ENCODE peak calls at places on chromosomes 13 and 19, in eight cellular contexts. X, T, O, A, F, K, I and L are unnamed samples.
A peak's percentile ranks its signal among the peaks of the same experiment; 100 is the strongest.

GRCh38 chr13:98632971-98633370 is 56.1 kb upstream of the STK24 start:
- DNase-seq in X (no peak), K (no peak), O (no peak), A (no peak), T (no peak), F (no peak), I (no peak), L (no peak)

GRCh38 chr19:35901854-35902661 is at the start of gene HCST:
- DNase-seq in A (no peak), T (no peak), I (no peak), F (no peak), O (no peak), K (no peak), X (no peak), L (no peak)

GRCh38 chr19:10043286-10043927 is 30.1 kb downstream of the RDH8 start:
- DNase-seq in F (peak; percentile 70), T (no peak), K (no peak), O (no peak), X (no peak), A (no peak), I (no peak), L (no peak)

GRCh38 chr13:85278851-85279250 is 520.4 kb downstream of the SLITRK6 start:
- DNase-seq in I (no peak), O (no peak), T (no peak), X (no peak), A (no peak), K (no peak), F (no peak), L (no peak)

GRCh38 chr13:113883921-113884804 is 20.3 kb upstream of the GAS6 start:
- DNase-seq in K (no peak), A (no peak), X (no peak), F (no peak), T (no peak), I (no peak), O (no peak), L (no peak)

GRCh38 chr13:52955505-52955904 is 73.1 kb upstream of the OLFM4 start:
- DNase-seq in O (no peak), K (no peak), A (no peak), T (no peak), X (no peak), I (peak; percentile 76), F (peak; percentile 88), L (no peak)

GRCh38 chr13:31629085-31629785 is 110.1 kb upstream of the RXFP2 start:
- DNase-seq in I (no peak), T (no peak), O (no peak), F (no peak), K (no peak), A (no peak), X (no peak), L (no peak)

GRCh38 chr19:48752511-48753365 is at the start of gene FUT1:
- DNase-seq in T (peak; percentile 92), O (peak; percentile 79), F (peak; percentile 98), X (no peak), K (peak; percentile 83), I (peak; percentile 97), A (peak; percentile 97), L (peak; percentile 83)

GRCh38 chr19:49492573-49493411 is 3.4 kb upstream of the RPS11 start:
- DNase-seq in I (no peak), A (no peak), T (no peak), X (no peak), F (peak; percentile 40), K (no peak), O (no peak), L (no peak)

GRCh38 chr13:112764864-112765561 is 75.2 kb downstream of the ATP11A start:
- DNase-seq in F (no peak), I (peak; percentile 26), O (no peak), T (no peak), K (peak; percentile 30), A (no peak), X (no peak), L (peak; percentile 68)

GRCh38 chr13:43376596-43376995 is 353.2 kb downstream of the DNAJC15 start:
- DNase-seq in T (no peak), F (no peak), O (no peak), I (no peak), K (no peak), A (no peak), X (no peak), L (no peak)

DNA sequence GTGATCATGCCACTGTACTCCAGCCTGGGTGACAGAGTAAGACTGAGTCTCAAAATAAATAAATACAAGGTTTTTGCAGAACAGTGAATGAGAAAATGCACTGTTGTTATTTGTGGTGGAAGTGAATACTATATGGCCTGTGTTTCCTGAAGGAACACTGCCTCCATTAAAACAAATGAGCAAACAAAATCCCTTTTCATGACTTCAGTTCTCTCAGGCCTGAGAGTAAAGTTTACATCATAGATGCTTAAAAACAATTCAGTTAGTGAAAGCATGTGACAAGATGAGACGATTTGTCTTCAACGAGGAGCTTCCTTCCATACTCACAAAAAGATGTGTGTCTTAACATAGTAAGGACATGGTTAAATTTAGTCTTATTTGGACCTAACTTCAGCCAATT is 14.4 kb downstream of the SPINT2 start:
- DNase-seq in O (no peak), F (no peak), I (no peak), K (no peak), X (no peak), A (no peak), T (no peak), L (no peak)
- H3K4me1 ChIP-seq in O (peaks cover 12% of the 10 kb centered on the region), F (no peaks in the 10 kb centered on the region), I (no peaks in the 10 kb centered on the region), K (no peaks in the 10 kb centered on the region), X (peaks cover 15% of the 10 kb centered on the region), A (peaks cover 79% of the 10 kb centered on the region), T (peaks cover 22% of the 10 kb centered on the region), L (peaks cover 26% of the 10 kb centered on the region)

GRCh38 chr13:29621401-29621800 is 25.9 kb upstream of the SLC7A1 start:
- DNase-seq in T (no peak), A (no peak), F (no peak), X (no peak), K (no peak), I (no peak), O (no peak), L (no peak)
- H3K27ac ChIP-seq in T (no peak overlapping the region), A (no peak overlapping the region), F (no peak overlapping the region), X (no peak overlapping the region), K (no peak overlapping the region), I (no peak overlapping the region), O (no peak overlapping the region), L (no peak overlapping the region)

DNA sequence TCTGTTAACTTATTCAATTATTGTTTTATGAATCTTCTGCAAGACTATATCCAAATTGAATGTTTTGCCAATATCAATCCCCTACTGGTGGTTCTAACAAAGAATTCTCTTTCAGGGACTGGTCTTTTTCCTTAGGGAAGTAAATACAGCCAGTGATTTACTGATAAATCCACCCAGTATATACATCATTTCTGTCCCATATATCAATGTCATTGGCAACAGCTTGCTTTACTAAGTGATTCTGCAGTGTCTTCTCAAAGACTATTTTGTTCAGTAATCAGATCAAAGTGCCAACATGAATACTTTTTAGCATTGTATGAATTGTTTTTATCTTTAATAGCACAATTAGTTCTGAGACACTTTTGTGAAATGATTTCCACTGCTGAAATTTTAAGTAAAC is 114.0 kb upstream of the OBI1 start:
- DNase-seq in X (no peak), T (no peak), F (no peak), O (no peak), K (no peak), I (no peak), A (no peak), L (no peak)
- H3K27me3 ChIP-seq in X (no peaks in the 10 kb centered on the region), T (peaks cover 31% of the 10 kb centered on the region), F (no peaks in the 10 kb centered on the region), O (no peaks in the 10 kb centered on the region), K (no peaks in the 10 kb centered on the region), I (no peaks in the 10 kb centered on the region), A (no peaks in the 10 kb centered on the region), L (no peaks in the 10 kb centered on the region)

GRCh38 chr13:51632643-51633357 is 48.5 kb downstream of the WDFY2 start:
- DNase-seq in K (no peak), O (no peak), A (peak; percentile 39), F (peak; percentile 54), X (no peak), T (no peak), I (peak; percentile 41), L (no peak)
- H3K4me1 ChIP-seq in K (no peaks in the 10 kb centered on the region), O (peaks cover 5% of the 10 kb centered on the region), A (peaks cover 55% of the 10 kb centered on the region), F (peaks cover 47% of the 10 kb centered on the region), X (peaks cover 7% of the 10 kb centered on the region), T (peaks cover 30% of the 10 kb centered on the region), I (peaks cover 8% of the 10 kb centered on the region), L (peaks cover 13% of the 10 kb centered on the region)

GRCh38 chr19:46902402-46902766 is 41.6 kb downstream of the ARHGAP35 start:
- DNase-seq in A (peak; percentile 26), T (peak; percentile 51), F (peak; percentile 40), O (no peak), I (no peak), K (no peak), X (no peak), L (peak; percentile 40)
- H3K27ac ChIP-seq in A (peak overlapping the region; percentile 36), T (peak overlapping the region; percentile 84), F (peak overlapping the region; percentile 64), O (no peak overlapping the region), I (no peak overlapping the region), K (no peak overlapping the region), X (no peak overlapping the region), L (no peak overlapping the region)